ENCODE peak calls at places on chromosomes 2 and 18, in five cellular contexts. D is neural progenitor cell, B is transverse colon, J is stomach, G is A549. N is an unnamed sample. For H3K9me3, the result is how much of the 10 kb centered on the place peaks cover.

GRCh38 chr2:179657068-179657467 is 204.3 kb downstream of the ZNF385B start:
- DNase-seq in D (no peak), G (no peak), B (no peak), J (no peak), N (no peak)

GRCh38 chr2:56681659-56682396 is 498.0 kb downstream of the CCDC85A start:
- DNase-seq in B (no peak), G (no peak), J (no peak), D (no peak), N (no peak)

GRCh38 chr18:58473071-58473470 is 155.8 kb downstream of the ALPK2 start:
- DNase-seq in G (no peak), B (no peak), D (no peak), J (no peak), N (no peak)

GRCh38 chr2:98691307-98691706 is 39.6 kb downstream of the MGAT4A start:
- DNase-seq in G (no peak), D (no peak), J (no peak), B (no peak), N (no peak)

GRCh38 chr2:232029336-232029735 is 67.8 kb downstream of the DIS3L2 start:
- DNase-seq in B (no peak), G (no peak), J (no peak), D (no peak), N (no peak)

GRCh38 chr2:31505133-31505532 is 75.6 kb downstream of the SRD5A2 start:
- DNase-seq in J (no peak), G (no peak), D (peak), B (no peak), N (no peak)

GRCh38 chr2:6828299-6828584 is 37.5 kb downstream of the CMPK2 start:
- DNase-seq in G (peak), B (no peak), D (peak), J (no peak), N (no peak)

GRCh38 chr18:23972416-23972815 is 42.1 kb upstream of the TTC39C start:
- DNase-seq in D (no peak), B (no peak), J (no peak), G (no peak), N (peak)

GRCh38 chr2:12070581-12070980 is 324.1 kb downstream of the LPIN1 start:
- DNase-seq in J (no peak), G (no peak), D (no peak), B (no peak), N (no peak)

GRCh38 chr2:172434821-172435607 is 7.6 kb downstream of the ITGA6 start:
- DNase-seq in G (no peak), J (no peak), D (peak), B (no peak), N (peak)

GRCh38 chr2:221573430-221574230 is 1.5 kb upstream of the EPHA4 start:
- DNase-seq in B (peak), D (peak), G (peak), J (peak), N (peak)

GRCh38 chr2:84999467-85000064 is 28.6 kb downstream of the KCMF1 start:
- DNase-seq in D (no peak), J (no peak), G (no peak), B (no peak), N (no peak)

GRCh38 chr2:84996909-84997308 is 25.9 kb downstream of the KCMF1 start:
- DNase-seq in G (no peak), B (no peak), J (no peak), D (no peak), N (no peak)

GRCh38 chr2:85001595-85001994 is 30.6 kb downstream of the KCMF1 start:
- DNase-seq in B (no peak), D (no peak), J (no peak), G (no peak), N (no peak)

GRCh38 chr2:84991404-84992151 is 20.6 kb downstream of the KCMF1 start:
- DNase-seq in J (no peak), B (no peak), G (peak), D (no peak), N (no peak)

DNA sequence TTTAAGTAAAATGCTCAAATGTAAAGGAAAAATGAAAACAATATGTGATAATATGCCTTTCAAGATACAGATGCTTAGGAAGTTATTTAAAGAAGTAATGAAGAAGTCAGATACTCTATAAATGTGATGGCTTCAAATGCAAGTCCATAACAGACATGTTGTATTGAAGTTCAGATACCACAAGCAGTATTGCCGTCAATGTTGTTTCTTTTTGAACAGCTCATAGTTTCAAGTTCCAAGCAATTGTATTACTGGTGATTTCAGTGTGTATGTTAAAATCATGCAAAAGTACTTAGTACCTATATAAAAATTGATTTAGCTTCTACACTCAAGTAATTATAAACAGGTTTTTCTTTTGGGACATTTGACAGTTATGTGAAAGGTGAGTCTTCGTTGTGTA is 24.9 kb downstream of the KCMF1 start:
- DNase-seq in B (no peak), G (no peak), J (no peak), D (no peak), N (no peak)
- H3K4me3 ChIP-seq in B (no peak), G (no peak), J (no peak), D (no peak), N (no peak)

DNA sequence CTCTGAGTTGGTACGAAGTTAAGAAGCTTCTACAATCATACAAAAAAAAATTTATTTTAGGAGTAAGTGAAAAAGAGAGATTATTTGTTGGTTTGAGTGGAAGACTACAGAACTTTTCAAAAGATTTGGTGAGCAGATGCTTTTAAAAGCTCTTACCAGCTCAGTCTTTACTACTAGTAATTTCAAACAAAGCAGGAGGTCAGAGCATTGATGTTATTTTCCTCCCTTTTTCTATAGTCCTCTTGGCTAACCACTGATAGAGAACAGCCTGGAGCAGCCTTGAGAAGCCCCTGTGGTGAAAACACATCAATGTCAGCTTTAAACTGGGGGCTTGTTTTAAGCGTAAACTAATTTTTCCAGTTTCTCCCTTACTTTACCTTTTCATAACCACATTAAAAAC is 559.3 kb upstream of the CDH2 start:
- DNase-seq in J (no peak), B (no peak), G (no peak), D (no peak), N (no peak)
- H3K9me3 ChIP-seq in J (under half), B (under half), G (under half), D (under half), N (under half)

GRCh38 chr2:105335469-105335868 is 1.9 kb upstream of the C2orf49 start:
- DNase-seq in G (no peak), D (no peak), B (no peak), J (no peak), N (no peak)

GRCh38 chr2:105337122-105338019 is at the start of gene C2orf49:
- DNase-seq in J (peak), G (peak), D (peak), B (peak), N (peak)

GRCh38 chr2:105336786-105337121 is 586 bp upstream of the C2orf49 start:
- DNase-seq in B (no peak), D (no peak), J (no peak), G (no peak), N (no peak)

GRCh38 chr2:105338020-105338385 is 663 bp downstream of the C2orf49 start:
- DNase-seq in B (no peak), G (no peak), J (no peak), D (no peak), N (no peak)

GRCh38 chr2:105339414-105339813 is 2.1 kb downstream of the C2orf49 start:
- DNase-seq in J (no peak), B (no peak), G (no peak), D (no peak), N (no peak)
- H3K4me3 ChIP-seq in J (no peak), B (no peak), G (no peak), D (no peak), N (no peak)

GRCh38 chr2:101971836-101972235 is 19.9 kb upstream of the IL1R2 start:
- DNase-seq in B (no peak), J (no peak), G (no peak), D (no peak), N (no peak)
- H3K9me3 ChIP-seq in B (under half), J (under half), G (under half), D (under half), N (under half)

DNA sequence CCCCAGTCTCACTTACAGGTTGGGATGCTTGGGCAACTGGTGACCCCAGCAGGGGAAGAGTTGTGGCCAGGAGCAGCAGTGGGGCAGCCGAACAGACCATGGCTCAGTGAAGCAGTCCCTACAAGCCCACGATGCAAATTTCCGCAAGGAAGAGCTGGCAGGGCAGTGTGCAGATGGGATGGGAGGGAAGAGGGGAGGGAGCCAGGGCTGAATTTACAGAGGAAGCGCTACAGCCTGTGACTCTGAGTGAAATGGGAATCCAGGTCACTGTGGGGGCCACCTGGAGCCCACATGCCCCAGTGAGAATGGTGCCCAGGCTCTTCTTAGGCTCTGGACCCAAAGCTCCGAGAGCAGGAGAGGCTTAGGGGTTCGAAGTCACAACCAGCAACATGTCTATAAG is 27.0 kb upstream of the SELENOI start:
- DNase-seq in J (no peak), G (no peak), B (no peak), D (peak), N (no peak)
- H3K4me3 ChIP-seq in J (no peak), G (no peak), B (no peak), D (no peak), N (no peak)

GRCh38 chr18:68611301-68611700 is 103.6 kb downstream of the TMX3 start:
- DNase-seq in J (no peak), D (no peak), G (no peak), B (no peak), N (no peak)

GRCh38 chr18:68604256-68604655 is 110.7 kb downstream of the TMX3 start:
- DNase-seq in J (no peak), G (no peak), D (no peak), B (no peak), N (no peak)

GRCh38 chr18:68607852-68608251 is 107.1 kb downstream of the TMX3 start:
- DNase-seq in B (no peak), D (no peak), J (no peak), G (no peak), N (no peak)

GRCh38 chr18:68608861-68609465 is 105.9 kb downstream of the TMX3 start:
- DNase-seq in D (no peak), J (no peak), B (no peak), G (no peak), N (no peak)
- H3K9me3 ChIP-seq in D (under half), J (under half), B (under half), G (under half), N (under half)

DNA sequence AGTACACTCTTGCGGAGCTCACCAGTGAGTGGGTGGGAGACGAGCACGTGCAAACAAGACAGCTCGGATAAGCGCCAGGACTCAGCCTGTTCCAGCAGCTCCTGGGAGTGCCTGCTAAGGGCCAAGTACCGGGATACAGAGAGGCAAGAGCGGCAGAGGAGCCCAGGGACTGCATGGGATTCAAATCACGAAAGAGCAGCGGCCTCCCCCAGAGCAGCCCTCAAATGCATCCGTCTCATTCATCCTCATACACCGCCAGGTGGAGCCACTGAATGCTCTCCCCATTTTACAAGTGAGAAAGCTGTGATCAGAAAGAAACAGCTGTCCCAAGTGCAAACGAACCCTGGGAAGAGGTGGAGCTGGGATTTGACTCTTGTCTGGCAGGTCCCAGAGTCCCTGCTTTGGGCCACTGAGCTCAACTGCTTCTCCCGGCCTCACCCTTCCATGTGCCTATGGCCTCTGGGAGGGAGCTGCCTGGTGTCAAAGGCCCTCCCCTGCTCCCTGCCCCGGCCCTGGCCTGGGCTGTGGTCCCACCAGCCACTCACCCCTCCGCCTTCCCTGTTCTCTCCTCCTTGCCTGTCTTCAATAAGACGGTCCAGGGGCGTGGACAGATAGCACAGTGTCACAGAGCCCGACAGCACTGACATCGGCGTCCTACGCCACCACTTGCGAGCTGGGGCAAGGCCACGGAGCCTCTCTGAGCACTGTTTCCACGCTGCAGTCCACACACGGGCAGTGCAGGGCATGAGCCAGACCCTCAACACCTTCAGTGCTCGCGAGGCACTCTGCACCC is 72.8 kb upstream of the TAF1B start:
- DNase-seq in D (peak), G (peak), B (peak), J (peak), N (peak)
- H3K4me3 ChIP-seq in D (no peak), G (no peak), B (no peak), J (no peak), N (no peak)

N was measured in effector memory CD4-positive, alpha-beta T cell.